ENCODE peak calls at places on chromosomes 4 and X, in four cellular contexts. Q is GM12878, Z is A549, F is HepG2. Y is an unnamed sample.

GRCh38 chrX:120769576-120770341 is 105.9 kb downstream of the CT47B1 start:
- DNase-seq in Q (no peak), Z (peak), F (peak), Y (peak)

GRCh38 chr4:171813195-171813955 is at the start of gene GALNTL6:
- DNase-seq in Q (no peak), Z (no peak), F (no peak), Y (peak)

GRCh38 chr4:109207060-109207459 is 95.4 kb downstream of the COL25A1 start:
- DNase-seq in Q (no peak), Z (no peak), F (no peak), Y (peak)

GRCh38 chrX:106927700-106928099 is 7.5 kb downstream of the CLDN2 start:
- DNase-seq in Q (no peak), Z (peak), F (peak), Y (no peak)

GRCh38 chr4:116573540-116573939 is 511.8 kb downstream of the TRAM1L1 start:
- DNase-seq in Q (no peak), Z (no peak), F (no peak), Y (no peak)

GRCh38 chr4:147581601-147582350 is 35.4 kb upstream of the TMEM184C start:
- DNase-seq in Q (no peak), Z (no peak), F (no peak), Y (no peak)

GRCh38 chrX:13432776-13433605 is 113.1 kb upstream of the ATXN3L start:
- DNase-seq in Q (no peak), Z (no peak), F (no peak), Y (no peak)

GRCh38 chrX:53476371-53476770 is 42.2 kb upstream of the HSD17B10 start:
- DNase-seq in Q (no peak), Z (no peak), F (no peak), Y (no peak)

GRCh38 chr4:133151301-133151680 is 2.2 kb downstream of the PCDH10 start:
- DNase-seq in Q (no peak), Z (no peak), F (no peak), Y (no peak)

GRCh38 chr4:185238261-185238681 is 28.9 kb downstream of the SNX25 start:
- DNase-seq in Q (no peak), Z (no peak), F (no peak), Y (no peak)
- TF ChIP-seq PBX3 in Q (no peak), Z (no peak), F (no peak), Y (peak)

GRCh38 chr4:47526281-47526680 is 41.2 kb downstream of the ATP10D start:
- DNase-seq in Q (no peak), Z (no peak), F (no peak), Y (no peak)
- H3K27ac ChIP-seq in Q (no peak), Z (no peak), F (no peak), Y (peak)

DNA sequence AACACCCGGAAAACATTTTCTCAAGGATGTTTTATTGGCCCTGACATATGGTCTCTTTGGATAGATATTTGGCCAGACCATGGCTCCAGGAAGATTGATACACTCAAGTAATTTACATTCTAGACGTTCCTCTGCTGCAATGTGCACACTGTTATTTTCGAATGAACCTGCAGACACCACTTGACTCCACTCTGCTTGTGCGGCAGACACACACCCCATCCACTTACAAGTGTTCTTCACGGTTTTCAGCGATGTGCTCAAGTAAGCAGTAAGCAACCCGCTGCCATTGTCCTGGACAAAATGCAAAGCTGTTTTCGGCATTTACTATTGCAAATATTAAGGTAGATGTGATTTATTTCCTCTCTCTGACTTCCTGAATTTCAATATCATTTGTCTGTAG is 12.0 kb upstream of the GPM6A start:
- DNase-seq in Q (no peak), Z (no peak), F (no peak), Y (no peak)
- TF ChIP-seq MAX in Q (no peak), Z (no peak), F (no peak), Y (no peak)

GRCh38 chrX:110684653-110685052 is 111.0 kb downstream of the CHRDL1 start:
- DNase-seq in Q (no peak), Z (no peak), F (no peak), Y (no peak)
- TF ChIP-seq PBX3 in Q (no peak), Z (no peak), F (no peak), Y (no peak)

Y was measured in SK-N-SH.